ENCODE peak calls at places on chromosomes 4 and X, in eight cellular contexts. S, D, R, A, I, P, H and U are unnamed samples.
A peak's percentile ranks its signal among the peaks of the same experiment; 100 is the strongest.

GRCh38 chr4:156598138-156598681 is 373.4 kb downstream of the PDGFC start:
- DNase-seq in R (no peak), S (no peak), P (no peak), A (no peak), D (no peak), H (no peak), I (no peak), U (no peak)

GRCh38 chr4:128757712-128758111 is 51.8 kb upstream of the JADE1 start:
- DNase-seq in I (no peak), P (peak; percentile 1), R (peak; percentile 84), A (no peak), D (no peak), S (no peak), H (no peak), U (no peak)

GRCh38 chrX:39688576-39689373 is 409.0 kb downstream of the BCOR start:
- DNase-seq in S (peak; percentile 66), I (peak; percentile 62), P (peak; percentile 56), H (peak; percentile 30), R (peak; percentile 90), D (peak; percentile 53), A (no peak), U (peak; percentile 9)

GRCh38 chr4:43547560-43547959 is 655.0 kb downstream of the GRXCR1 start:
- DNase-seq in S (no peak), A (no peak), I (no peak), P (no peak), R (no peak), D (no peak), H (no peak), U (no peak)

GRCh38 chrX:68997911-68998310 is 167.3 kb downstream of the PJA1 start:
- DNase-seq in A (no peak), D (no peak), P (no peak), S (no peak), H (peak; percentile 5), I (no peak), R (peak; percentile 82), U (no peak)

GRCh38 chr4:39410415-39410814 is 3.7 kb downstream of the KLB start:
- DNase-seq in D (no peak), R (no peak), S (no peak), P (no peak), I (no peak), H (no peak), A (no peak), U (no peak)

GRCh38 chr4:158170691-158171455 is 2.0 kb downstream of the GASK1B start:
- DNase-seq in R (peak; percentile 91), H (peak; percentile 94), D (no peak), P (peak; percentile 71), I (peak; percentile 83), S (no peak), A (no peak), U (peak; percentile 71)

GRCh38 chrX:10726647-10727046 is 106.3 kb upstream of the MID1 start:
- DNase-seq in P (no peak), S (no peak), D (no peak), A (no peak), R (no peak), I (no peak), H (no peak), U (no peak)

GRCh38 chrX:153829799-153830631 is at the start of gene PDZD4:
- DNase-seq in I (peak; percentile 37), S (no peak), D (no peak), H (no peak), P (no peak), A (no peak), R (no peak), U (no peak)

GRCh38 chr4:77146426-77147399 is 10.3 kb upstream of the CCNG2 start:
- DNase-seq in H (peak; percentile 63), I (no peak), R (no peak), A (no peak), P (no peak), S (no peak), D (no peak), U (peak; percentile 55)

GRCh38 chr4:98864560-98864959 is 64.4 kb downstream of the EIF4E start:
- DNase-seq in H (peak; percentile 71), P (peak; percentile 9), S (no peak), D (no peak), A (no peak), R (no peak), I (no peak), U (peak; percentile 13)

GRCh38 chr4:136281307-136281706 is 1251.0 kb downstream of the PCDH18 start:
- DNase-seq in I (peak; percentile 11), S (no peak), P (no peak), H (no peak), D (no peak), A (no peak), R (no peak), U (no peak)

GRCh38 chr4:155400893-155401292 is 24.1 kb upstream of the MAP9 start:
- DNase-seq in A (no peak), P (no peak), R (no peak), S (no peak), D (no peak), I (no peak), H (no peak), U (no peak)

GRCh38 chr4:6795821-6796220 is 13.3 kb downstream of the KIAA0232 start:
- DNase-seq in R (no peak), I (no peak), D (no peak), S (no peak), P (no peak), A (no peak), H (no peak), U (no peak)

GRCh38 chr4:165439981-165440380 is 61.2 kb downstream of the CPE start:
- DNase-seq in S (no peak), D (no peak), I (no peak), H (no peak), R (no peak), A (no peak), P (no peak), U (no peak)

GRCh38 chr4:7736436-7737267 is 203.0 kb downstream of the AFAP1 start:
- DNase-seq in I (no peak), D (no peak), R (no peak), A (no peak), H (no peak), S (no peak), P (no peak), U (no peak)